ENCODE peak calls at places on chromosomes 16 and 17, in four cellular contexts. X, Q, B and N are unnamed samples.

GRCh38 chr16:11799509-11800384 is 2.7 kb upstream of the ZC3H7A start:
- DNase-seq in Q (no peak), B (no peak), X (no peak), N (no peak)

GRCh38 chr16:84833142-84833495 is 13.3 kb downstream of the CRISPLD2 start:
- DNase-seq in B (no peak), Q (no peak), X (no peak), N (no peak)

GRCh38 chr16:89471225-89471624 is 19.1 kb downstream of the ANKRD11 start:
- DNase-seq in X (no peak), Q (no peak), B (no peak), N (no peak)

GRCh38 chr17:58200024-58200633 is 7.6 kb downstream of the EPX start:
- DNase-seq in B (peak; percentile 63), Q (peak; percentile 83), X (peak; percentile 52), N (peak; percentile 74)

GRCh38 chr17:8965394-8966168 is at the start of gene PIK3R5:
- DNase-seq in B (peak; percentile 80), X (no peak), Q (peak; percentile 92), N (peak; percentile 76)

GRCh38 chr17:5050281-5050680 is 15.1 kb upstream of the SLC52A1 start:
- DNase-seq in Q (no peak), B (no peak), X (no peak), N (no peak)

GRCh38 chr16:70770968-70771552 is 29.9 kb downstream of the VAC14 start:
- DNase-seq in X (peak; percentile 55), B (peak; percentile 81), Q (peak; percentile 86), N (peak; percentile 67)

GRCh38 chr16:9374076-9374475 is 282.6 kb downstream of the HAPSTR1 start:
- DNase-seq in B (no peak), X (no peak), Q (no peak), N (no peak)

GRCh38 chr16:81198635-81199034 is 39.9 kb upstream of the BCO1 start:
- DNase-seq in X (peak; percentile 59), Q (no peak), B (peak; percentile 31), N (no peak)

GRCh38 chr16:46914556-46915201 is 30.5 kb downstream of the GPT2 start:
- DNase-seq in Q (no peak), B (no peak), X (no peak), N (no peak)

GRCh38 chr16:80954985-80955384 is 51.7 kb downstream of the CMC2 start:
- DNase-seq in B (no peak), Q (no peak), X (peak; percentile 56), N (no peak)

GRCh38 chr17:20063665-20064648 is 54.8 kb downstream of the SPECC1 start:
- DNase-seq in B (no peak), X (no peak), Q (no peak), N (no peak)

GRCh38 chr17:57903961-57904360 is 51.3 kb downstream of the CUEDC1 start:
- DNase-seq in Q (no peak), X (no peak), B (no peak), N (no peak)

GRCh38 chr17:8393470-8394231 is 4.0 kb downstream of the RNF222 start:
- DNase-seq in B (no peak), Q (no peak), X (no peak), N (no peak)

GRCh38 chr16:84725481-84726078 is 25.8 kb downstream of the USP10 start:
- DNase-seq in Q (peak; percentile 45), B (no peak), X (no peak), N (no peak)

GRCh38 chr17:50270430-50271172 is 3.7 kb upstream of the TMEM92 start:
- DNase-seq in Q (peak; percentile 3), X (no peak), B (no peak), N (no peak)

GRCh38 chr17:61635913-61636432 is 45.0 kb upstream of the NACA2 start:
- DNase-seq in Q (peak; percentile 49), X (peak; percentile 62), B (peak; percentile 14), N (peak; percentile 39)

GRCh38 chr16:63530974-63531373 is 1494.7 kb upstream of the CDH8 start:
- DNase-seq in X (no peak), B (no peak), Q (no peak), N (no peak)

GRCh38 chr16:24998201-24998600 is 17.0 kb downstream of the ARHGAP17 start:
- DNase-seq in X (no peak), Q (no peak), B (no peak), N (no peak)

GRCh38 chr17:73211745-73212144 is 18.9 kb downstream of the COG1 start:
- DNase-seq in Q (no peak), B (no peak), X (no peak), N (no peak)

GRCh38 chr17:67605259-67605912 is 112.3 kb upstream of the NOL11 start:
- DNase-seq in Q (no peak), B (no peak), X (no peak), N (no peak)

GRCh38 chr17:28118362-28118761 is 75.9 kb downstream of the NLK start:
- DNase-seq in B (no peak), X (no peak), Q (no peak), N (no peak)

GRCh38 chr16:55944377-55944802 is 69.2 kb upstream of the CES5A start:
- DNase-seq in B (peak; percentile 69), X (peak; percentile 50), Q (peak; percentile 80), N (peak; percentile 68)

GRCh38 chr17:16422416-16422815 is 7.0 kb downstream of the TRPV2 start:
- DNase-seq in B (no peak), X (no peak), Q (no peak), N (no peak)

GRCh38 chr17:15442316-15443185 is 24.9 kb downstream of the CDRT4 start:
- DNase-seq in Q (no peak), B (no peak), X (no peak), N (no peak)

GRCh38 chr17:17474341-17474740 is 2.5 kb upstream of the MED9 start:
- DNase-seq in Q (no peak), X (no peak), B (no peak), N (no peak)

GRCh38 chr16:70551788-70552187 is 28.2 kb downstream of the SF3B3 start:
- DNase-seq in X (no peak), Q (no peak), B (no peak), N (no peak)

GRCh38 chr17:33334703-33335102 is 41.6 kb upstream of the ASIC2 start:
- DNase-seq in Q (no peak), B (no peak), X (no peak), N (no peak)

GRCh38 chr17:33342025-33342424 is 48.9 kb upstream of the ASIC2 start:
- DNase-seq in Q (no peak), X (no peak), B (no peak), N (no peak)

GRCh38 chr17:33335491-33336173 is 42.5 kb upstream of the ASIC2 start:
- DNase-seq in X (no peak), B (peak; percentile 23), Q (peak; percentile 32), N (no peak)

GRCh38 chr17:33338242-33338641 is 45.1 kb upstream of the ASIC2 start:
- DNase-seq in X (no peak), B (no peak), Q (no peak), N (no peak)
- TF ChIP-seq ELF4 in X (no peak), B (no peak), Q (no peak), N (no peak)

GRCh38 chr17:40820228-40820838 is 2.1 kb downstream of the KRT10 start:
- DNase-seq in Q (no peak), B (no peak), X (no peak), N (no peak)
- TF ChIP-seq SP1 in Q (no peak), B (no peak), X (no peak), N (no peak)

GRCh38 chr17:29619251-29619650 is 3.5 kb downstream of the CORO6 start:
- DNase-seq in X (no peak), B (no peak), Q (no peak), N (no peak)
- TF ChIP-seq ELF4 in X (no peak), B (no peak), Q (no peak), N (no peak)

DNA sequence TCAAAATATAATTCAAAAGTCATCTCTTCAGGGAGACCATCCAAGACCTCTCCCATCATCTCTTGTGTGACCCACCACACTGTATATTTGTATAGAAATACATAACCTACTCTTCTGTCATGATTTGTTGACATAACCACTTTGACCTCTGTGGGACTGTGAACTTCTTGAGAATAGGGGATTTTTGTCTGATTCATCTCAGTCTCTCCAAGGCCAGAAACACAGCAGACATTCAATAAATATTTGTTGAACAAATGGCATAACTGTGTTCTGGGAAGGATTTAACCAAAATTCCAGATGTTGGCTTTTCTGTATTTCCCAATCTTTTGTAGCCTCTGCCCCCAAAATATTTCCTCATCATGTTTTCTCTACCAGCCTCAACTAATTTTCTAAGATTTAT is 169.7 kb downstream of the CDH11 start:
- DNase-seq in X (no peak), B (no peak), Q (no peak), N (no peak)
- TF ChIP-seq SP1 in X (no peak), B (no peak), Q (no peak), N (no peak)

DNA sequence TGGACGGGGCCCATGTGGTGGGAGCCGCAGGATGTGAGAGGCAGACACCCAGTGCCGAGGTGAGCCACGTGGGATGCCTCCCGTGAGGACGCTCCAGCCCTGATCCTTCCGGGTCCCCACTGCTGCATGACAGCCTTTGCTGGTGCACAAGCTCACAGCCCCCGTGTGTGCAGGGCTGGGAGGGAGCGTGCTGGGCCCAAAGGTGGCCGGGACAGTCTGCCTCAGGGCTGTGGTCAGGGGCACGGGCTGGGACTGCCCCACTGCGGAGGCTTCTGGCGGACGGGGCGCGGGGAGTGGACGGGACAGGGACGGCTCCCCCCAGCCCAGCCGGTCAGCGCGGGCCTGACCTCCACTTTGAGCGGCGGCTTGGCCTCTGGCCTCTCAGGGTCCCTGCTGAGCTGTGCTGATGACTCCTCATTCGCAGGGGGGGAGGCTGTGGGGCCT is 9.5 kb upstream of the METRNL start:
- DNase-seq in X (no peak), B (no peak), Q (no peak), N (no peak)
- TF ChIP-seq ELF4 in X (no peak), B (no peak), Q (no peak), N (no peak)

GRCh38 chr16:14196539-14196938 is 125.4 kb downstream of the MRTFB start:
- DNase-seq in B (no peak), Q (no peak), X (no peak), N (no peak)

GRCh38 chr16:14199199-14199598 is 128.1 kb downstream of the MRTFB start:
- DNase-seq in X (no peak), Q (no peak), B (no peak), N (no peak)

GRCh38 chr16:14198603-14199002 is 127.5 kb downstream of the MRTFB start:
- DNase-seq in B (no peak), X (no peak), Q (no peak), N (no peak)

GRCh38 chr16:14199624-14200023 is 128.5 kb downstream of the MRTFB start:
- DNase-seq in B (no peak), Q (no peak), X (no peak), N (no peak)

DNA sequence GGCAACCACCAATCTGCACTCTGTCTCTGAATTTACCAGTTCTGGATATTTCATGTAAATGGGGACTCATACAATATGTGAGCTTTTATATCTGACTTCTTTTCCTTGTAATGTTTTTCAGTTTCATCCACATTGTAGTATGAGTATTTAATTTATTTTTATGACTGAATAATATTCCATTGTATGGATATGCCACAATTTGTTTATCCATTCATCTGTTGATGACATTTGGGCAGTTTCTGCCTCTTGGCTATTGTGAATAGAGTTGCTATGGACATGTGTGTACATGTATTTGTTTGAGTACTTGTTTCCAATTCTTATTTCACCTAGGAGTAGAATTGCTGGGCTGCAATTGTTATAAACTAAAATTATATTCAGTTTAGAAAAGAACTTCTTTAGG is 126.9 kb downstream of the MRTFB start:
- DNase-seq in B (no peak), X (no peak), Q (no peak), N (no peak)
- TF ChIP-seq SP1 in B (no peak), X (no peak), Q (no peak), N (no peak)